ENCODE peak calls at places on chromosomes 7 and 10, in eight cellular contexts. G is lower leg skin; V is stimulated activated CD4-positive, alpha-beta T cell treated with anti-CD3 and anti-CD28 coated beads, TNF-alpha, amount 100 ng/mL, for 1 hour; J is activated T-cell treated with anti-CD3 and anti-CD28 coated beads for 1 hour; K is NCI-H460; E is ELF-1; R is non-pigmented ciliary epithelial cell; T is activated naive CD4-positive, alpha-beta T cell treated with Interleukin-2 at 50 U/mL for 16 hours. L is an unnamed sample.

GRCh38 chr10:69089638-69090599 is 2.0 kb downstream of the SRGN start:
- DNase-seq in E (no peak), R (no peak), G (peak), K (peak), J (peak), T (peak), V (no peak), L (no peak)

GRCh38 chr7:78345293-78345692 is 546.7 kb downstream of the PHTF2 start:
- DNase-seq in R (no peak), K (no peak), V (no peak), T (no peak), G (no peak), J (no peak), E (peak), L (no peak)

GRCh38 chr7:64581929-64582894 is 19.3 kb upstream of the ZNF680 start:
- DNase-seq in T (no peak), K (no peak), R (peak), J (no peak), V (no peak), E (no peak), G (no peak), L (no peak)

GRCh38 chr10:49679480-49679893 is at the start of gene C10orf53:
- DNase-seq in K (peak), R (no peak), G (no peak), J (no peak), V (no peak), E (peak), T (no peak), L (peak)

GRCh38 chr7:38191791-38192190 is 13.7 kb downstream of the STARD3NL start:
- DNase-seq in T (no peak), V (no peak), J (no peak), E (no peak), G (no peak), K (no peak), R (no peak), L (no peak)

GRCh38 chr7:5657901-5658300 is 123.6 kb downstream of the RNF216 start:
- DNase-seq in K (no peak), R (no peak), V (no peak), J (no peak), E (no peak), G (no peak), T (no peak), L (no peak)

GRCh38 chr10:59905735-59906416 is 480 bp downstream of the CCDC6 start:
- DNase-seq in T (peak), K (no peak), E (peak), G (no peak), J (peak), R (no peak), V (no peak), L (peak)

GRCh38 chr7:120709931-120710330 is 148.0 kb downstream of the TSPAN12 start:
- DNase-seq in T (no peak), E (no peak), V (no peak), J (no peak), K (no peak), G (no peak), R (no peak), L (no peak)

GRCh38 chr10:131790021-131790420 is 110.8 kb upstream of the PPP2R2D start:
- DNase-seq in T (no peak), J (no peak), G (no peak), R (no peak), E (peak), K (peak), V (no peak), L (peak)

GRCh38 chr10:82866424-82867020 is 991.5 kb downstream of the NRG3 start:
- DNase-seq in E (no peak), T (no peak), J (no peak), K (peak), V (no peak), G (no peak), R (peak), L (no peak)

GRCh38 chr7:2278026-2278425 is 36.0 kb downstream of the NUDT1 start:
- DNase-seq in J (no peak), E (peak), T (no peak), G (no peak), V (no peak), R (no peak), K (no peak), L (no peak)

GRCh38 chr7:137343483-137343841 is at the start of gene PTN:
- DNase-seq in R (no peak), T (no peak), J (no peak), K (no peak), G (no peak), V (no peak), E (peak), L (peak)

GRCh38 chr10:3552281-3552680 is 232.7 kb downstream of the KLF6 start:
- DNase-seq in J (no peak), T (no peak), R (no peak), G (no peak), K (no peak), V (no peak), E (no peak), L (no peak)

GRCh38 chr7:8210845-8211724 is 50.9 kb downstream of the ICA1 start:
- DNase-seq in V (no peak), E (no peak), G (no peak), R (no peak), T (no peak), J (no peak), K (no peak), L (no peak)

GRCh38 chr7:1986366-1987083 is 246.2 kb downstream of the MAD1L1 start:
- DNase-seq in R (no peak), T (no peak), G (no peak), E (no peak), V (no peak), J (no peak), K (no peak), L (peak)

GRCh38 chr7:77799078-77799964 is 748 bp downstream of the PHTF2 start:
- DNase-seq in V (no peak), E (peak), K (peak), J (peak), T (peak), G (peak), R (no peak), L (peak)

GRCh38 chr10:74841265-74841973 is 15.0 kb downstream of the KAT6B start:
- DNase-seq in K (no peak), V (no peak), T (no peak), R (no peak), E (no peak), J (no peak), G (no peak), L (no peak)

GRCh38 chr7:132501956-132502355 is 74.3 kb downstream of the PLXNA4 start:
- DNase-seq in G (no peak), K (no peak), J (no peak), V (no peak), R (no peak), E (no peak), T (no peak), L (no peak)

L was measured in BE2C.